ENCODE peak calls at places on chromosomes 13 and 19, in five cellular contexts. H is hepatocyte, K is GM23338, Q is GM23248, A is mesendoderm. G is an unnamed sample.

GRCh38 chr19:18657590-18658365 is 20.9 kb downstream of the KLHL26 start:
- DNase-seq in Q (peak), K (peak), A (peak), H (peak), G (peak)

GRCh38 chr19:55314396-55314795 is 10.7 kb downstream of the TMEM150B start:
- DNase-seq in H (no peak), A (no peak), K (no peak), Q (no peak), G (peak)

GRCh38 chr19:38700350-38700932 is 43.8 kb downstream of the CAPN12 start:
- DNase-seq in Q (no peak), A (no peak), K (no peak), H (no peak), G (no peak)

GRCh38 chr19:38685666-38686529 is 38.4 kb downstream of the ACTN4 start:
- DNase-seq in Q (peak), A (peak), H (peak), K (peak), G (peak)

GRCh38 chr19:31349160-31349881 is at the start of gene TSHZ3:
- DNase-seq in K (peak), H (peak), Q (peak), A (peak), G (peak)

GRCh38 chr19:16076958-16077611 is 790 bp downstream of the TPM4 start:
- DNase-seq in A (peak), H (peak), K (peak), Q (peak), G (no peak)

GRCh38 chr13:30125422-30126073 is 181.8 kb downstream of the KATNAL1 start:
- DNase-seq in A (no peak), K (no peak), Q (peak), H (peak), G (no peak)

GRCh38 chr13:29918845-29919244 is 68.4 kb upstream of the UBL3 start:
- DNase-seq in Q (peak), H (no peak), K (no peak), A (no peak), G (no peak)

GRCh38 chr13:102854675-102855074 is 8.8 kb downstream of the ERCC5 start:
- DNase-seq in H (no peak), Q (no peak), A (no peak), K (no peak), G (no peak)

GRCh38 chr19:1408300-1409203 is 1.2 kb downstream of the DAZAP1 start:
- DNase-seq in A (peak), H (peak), Q (peak), K (peak), G (peak)

GRCh38 chr13:99614465-99614885 is 113.2 kb downstream of the TM9SF2 start:
- DNase-seq in Q (no peak), H (peak), K (peak), A (peak), G (peak)

GRCh38 chr19:13633109-13633508 is 126.8 kb upstream of the CACNA1A start:
- DNase-seq in Q (peak), H (peak), K (peak), A (no peak), G (peak)

DNA sequence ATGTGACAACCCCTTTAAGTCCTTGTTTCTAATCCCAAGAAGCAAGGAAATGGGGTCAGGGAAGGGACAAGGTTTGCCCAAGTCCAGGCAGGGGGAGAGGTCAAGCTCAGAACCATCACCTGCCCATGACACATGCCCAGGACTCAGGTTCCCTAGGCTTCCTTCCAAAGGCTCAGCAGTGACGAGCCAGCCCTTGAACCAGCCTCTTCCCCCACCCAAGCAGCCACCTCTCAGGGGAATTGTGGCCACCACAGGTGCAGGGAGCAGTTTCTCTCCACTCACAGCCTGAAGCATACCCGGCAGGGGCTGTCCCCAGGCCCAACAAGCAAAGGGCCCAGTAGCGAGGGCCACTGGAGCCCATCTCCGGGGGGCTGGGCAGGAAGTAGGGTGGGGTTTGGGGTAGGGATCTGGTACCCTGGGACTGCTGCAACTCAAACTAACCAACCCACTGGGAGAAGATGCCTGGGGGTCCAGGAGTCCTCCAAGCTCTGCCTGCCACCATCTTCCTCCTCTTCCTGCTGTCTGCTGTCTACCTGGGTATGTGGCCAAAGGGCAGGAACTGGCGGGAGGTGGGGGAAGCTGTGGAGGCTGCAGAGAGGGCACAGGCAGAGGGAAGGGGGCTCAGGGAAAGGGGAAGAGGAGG is at the start of gene CD79A:
- DNase-seq in K (no peak), Q (no peak), A (no peak), H (no peak), G (no peak)
- H3K4me2 ChIP-seq in K (no peak), Q (no peak), A (no peak), H (no peak), G (no peak)

GRCh38 chr13:27219611-27220010 is 31.7 kb upstream of the RPL21 start:
- DNase-seq in A (no peak), H (no peak), K (no peak), Q (no peak), G (no peak)
- H3K4me2 ChIP-seq in A (no peak), H (no peak), K (no peak), Q (no peak), G (no peak)

DNA sequence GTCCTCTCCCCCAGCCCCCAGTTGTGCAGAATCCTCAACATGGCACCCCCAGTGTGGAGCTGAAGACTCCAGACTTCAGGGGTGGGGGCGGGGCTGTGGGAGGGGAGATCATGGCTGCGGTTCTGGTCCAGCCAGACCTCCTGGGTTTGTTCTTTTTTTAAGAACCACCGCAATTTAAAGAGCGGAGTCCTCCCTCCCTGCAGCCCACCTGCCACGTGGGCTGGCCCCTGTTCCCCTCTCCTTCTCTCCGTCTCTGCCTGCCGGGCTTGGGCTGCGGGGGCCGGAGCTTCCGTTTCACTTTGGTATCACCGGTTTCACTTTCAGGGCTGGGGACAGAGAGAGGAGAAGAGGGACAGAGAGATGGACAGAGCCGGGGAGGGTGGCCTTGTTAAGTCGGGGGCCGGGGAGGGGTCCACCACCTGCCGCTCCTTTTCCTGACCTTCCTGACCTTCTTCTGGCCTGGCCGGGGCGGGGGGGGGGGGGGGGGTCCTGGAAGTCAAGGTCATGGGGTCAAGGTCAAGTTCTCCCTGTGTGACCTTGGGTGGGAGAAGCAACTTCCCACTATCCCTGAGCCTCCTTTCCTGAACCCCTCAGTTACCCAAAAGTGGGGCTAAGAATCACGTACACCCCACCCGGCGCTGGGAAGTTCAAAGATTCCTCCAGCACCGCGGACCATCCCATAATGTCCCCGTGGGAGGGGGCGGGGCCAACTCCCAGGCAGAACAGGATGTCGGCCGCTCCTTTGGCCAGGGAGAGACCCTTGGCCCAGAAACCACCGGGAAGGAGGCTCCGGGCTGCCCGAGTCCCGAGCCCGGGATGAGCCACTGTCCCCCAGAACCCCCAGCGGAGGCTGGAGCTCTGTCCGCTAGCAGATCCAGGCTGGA is 11.3 kb upstream of the ZBTB7A start:
- DNase-seq in Q (peak), K (peak), A (peak), H (peak), G (peak)
- H3K4me2 ChIP-seq in Q (peak), K (peak), A (no peak), H (peak), G (peak)

DNA sequence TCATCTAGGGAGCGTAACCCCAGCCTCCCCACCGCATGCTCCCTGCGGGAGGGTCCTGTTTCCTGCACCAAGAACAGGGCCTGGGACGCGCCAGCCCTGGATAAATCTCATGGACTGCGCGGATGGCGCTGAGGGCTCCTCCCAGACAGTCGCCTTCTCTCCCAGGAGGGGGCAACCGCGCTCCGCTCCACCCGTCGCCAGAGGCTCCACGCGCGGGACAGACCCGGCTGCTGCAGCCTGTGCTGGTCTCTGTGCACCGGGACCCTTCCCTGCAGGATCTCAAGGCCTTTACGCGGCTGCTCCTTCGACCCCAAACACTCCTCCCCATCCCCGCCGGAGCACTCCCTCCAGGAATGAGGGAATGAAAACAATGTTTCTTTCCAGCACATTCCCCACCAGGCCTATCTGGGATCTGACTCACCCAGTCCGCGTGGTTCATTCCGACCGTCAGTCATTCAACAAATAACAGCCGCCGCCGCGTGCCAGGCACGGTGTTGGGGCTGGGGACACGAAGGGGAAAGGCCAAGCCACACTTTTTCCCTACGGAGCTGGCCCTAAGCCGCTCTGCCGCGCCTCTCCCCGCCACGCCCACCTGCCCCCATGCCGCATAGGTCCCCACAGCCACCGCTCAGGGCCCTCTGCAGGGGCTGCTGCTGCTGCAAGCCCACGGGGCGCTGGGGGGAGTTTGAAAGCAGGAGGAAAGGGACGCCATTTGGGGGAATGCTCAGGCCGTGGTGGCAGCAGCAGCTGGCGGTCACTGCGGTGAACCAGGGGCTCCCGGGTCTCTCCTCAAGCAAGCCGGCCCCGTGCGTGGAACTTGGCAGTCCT is 6.0 kb downstream of the PNMA8B start:
- DNase-seq in Q (peak), A (peak), H (peak), K (peak), G (peak)
- H3K4me2 ChIP-seq in Q (peak), A (peak), H (peak), K (peak), G (peak)

DNA sequence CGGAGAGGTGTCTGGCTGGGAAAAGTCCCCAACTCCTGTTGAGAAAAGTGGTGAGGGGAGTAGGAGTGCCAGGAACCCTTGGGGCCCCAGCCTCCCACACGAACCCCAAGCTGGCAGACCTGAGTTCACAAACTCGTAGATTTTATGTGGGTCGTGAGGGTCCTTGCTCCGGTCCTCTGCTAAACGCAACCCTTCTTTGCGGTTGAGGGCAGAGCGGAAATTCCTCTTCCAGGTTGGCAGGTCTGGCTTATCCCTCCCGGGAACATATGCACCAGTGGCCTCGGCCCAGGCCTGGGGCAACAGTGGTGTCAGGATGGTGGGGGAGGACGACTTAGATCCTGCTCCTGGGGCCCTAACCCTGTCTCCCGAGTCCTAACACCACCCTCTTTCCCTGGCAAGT is 2.4 kb downstream of the IRF3 start:
- DNase-seq in H (no peak), K (no peak), A (no peak), Q (no peak), G (no peak)
- H3K4me2 ChIP-seq in H (peak), K (peak), A (no peak), Q (no peak), G (no peak)